ENCODE peak calls at places on chromosomes 16 and 17, in four cellular contexts. T is pancreas, L is BJ, I is thyroid gland. H is an unnamed sample.

GRCh38 chr16:56600398-56600999 is 7.9 kb upstream of the MT2A start:
- DNase-seq in T (no peak), L (no peak), I (peak), H (peak)

GRCh38 chr16:27264151-27264550 is 4.4 kb downstream of the NSMCE1 start:
- DNase-seq in T (no peak), L (peak), I (no peak), H (no peak)

GRCh38 chr16:57862698-57863433 is 60.6 kb upstream of the KIFC3 start:
- DNase-seq in T (no peak), L (no peak), I (no peak), H (no peak)

GRCh38 chr17:72613411-72614292 is 478.8 kb downstream of the SLC39A11 start:
- DNase-seq in T (no peak), L (no peak), I (no peak), H (no peak)

GRCh38 chr16:86628614-86629013 is 50.3 kb downstream of the FOXL1 start:
- DNase-seq in T (no peak), L (no peak), I (no peak), H (no peak)

GRCh38 chr17:19716108-19717030 is at the start of gene SLC47A2:
- DNase-seq in T (no peak), L (no peak), I (peak), H (no peak)

GRCh38 chr17:64253470-64253869 is 9.6 kb downstream of the TEX2 start:
- DNase-seq in T (no peak), L (no peak), I (no peak), H (no peak)

GRCh38 chr16:10817963-10818941 is at the start of gene TVP23A:
- DNase-seq in T (no peak), L (no peak), I (no peak), H (no peak)

GRCh38 chr17:4504188-4504587 is 5.5 kb downstream of the SPNS2 start:
- DNase-seq in T (no peak), L (no peak), I (no peak), H (no peak)

GRCh38 chr16:86128246-86128645 is 229.3 kb downstream of the IRF8 start:
- DNase-seq in T (no peak), L (no peak), I (no peak), H (no peak)

GRCh38 chr17:49013311-49014205 is 16.4 kb downstream of the IGF2BP1 start:
- DNase-seq in T (no peak), L (no peak), I (no peak), H (no peak)

GRCh38 chr16:57871457-57871856 is 69.2 kb upstream of the KIFC3 start:
- DNase-seq in T (no peak), L (peak), I (no peak), H (no peak)

GRCh38 chr17:76260220-76260619 is 4.9 kb upstream of the UBALD2 start:
- DNase-seq in T (no peak), L (no peak), I (no peak), H (no peak)

GRCh38 chr17:18921912-18922451 is 30.0 kb upstream of the SLC5A10 start:
- DNase-seq in T (no peak), L (no peak), I (peak), H (peak)

GRCh38 chr16:11835891-11836652 is 15.3 kb downstream of the RSL1D1 start:
- DNase-seq in T (no peak), L (no peak), I (no peak), H (no peak)

GRCh38 chr17:34307110-34307509 is 12.1 kb upstream of the CCL8 start:
- DNase-seq in T (no peak), L (no peak), I (no peak), H (no peak)

GRCh38 chr17:352421-353212 is at the start of gene RPH3AL:
- DNase-seq in T (peak), L (no peak), I (peak), H (no peak)

GRCh38 chr17:66602659-66603363 is 232.1 kb upstream of the CACNG5 start:
- DNase-seq in T (no peak), L (no peak), I (no peak), H (no peak)

GRCh38 chr17:62965149-62965648 is 836 bp upstream of the TANC2 start:
- DNase-seq in T (no peak), L (no peak), I (peak), H (no peak)

GRCh38 chr16:20104563-20105183 is 31.0 kb upstream of the GPR139 start:
- DNase-seq in T (no peak), L (no peak), I (no peak), H (no peak)

GRCh38 chr16:58638148-58639036 is 8.8 kb upstream of the CNOT1 start:
- DNase-seq in T (peak), L (peak), I (no peak), H (no peak)

GRCh38 chr16:72990003-72990521 is 57.9 kb downstream of the ZFHX3 start:
- DNase-seq in T (no peak), L (peak), I (peak), H (no peak)

GRCh38 chr17:49555495-49556018 is 20.1 kb upstream of the NXPH3 start:
- DNase-seq in T (no peak), L (no peak), I (peak), H (peak)

GRCh38 chr16:11700264-11701029 is 32.2 kb downstream of the SNN start:
- DNase-seq in T (no peak), L (no peak), I (no peak), H (no peak)

GRCh38 chr16:3131755-3132377 is 3.0 kb upstream of the ZNF213 start:
- DNase-seq in T (no peak), L (no peak), I (no peak), H (no peak)

GRCh38 chr17:64992325-64992802 is 64.2 kb downstream of the GNA13 start:
- DNase-seq in T (no peak), L (no peak), I (peak), H (no peak)

GRCh38 chr17:79781691-79782575 is 4.0 kb downstream of the CBX2 start:
- DNase-seq in T (no peak), L (no peak), I (no peak), H (no peak)

GRCh38 chr17:6021627-6022026 is 48.6 kb upstream of the WSCD1 start:
- DNase-seq in T (no peak), L (no peak), I (no peak), H (no peak)

GRCh38 chr17:19708431-19709175 is 7.8 kb downstream of the SLC47A2 start:
- DNase-seq in T (no peak), L (no peak), I (no peak), H (no peak)

GRCh38 chr17:36674278-36674650 is 72.9 kb downstream of the MRM1 start:
- DNase-seq in T (no peak), L (no peak), I (no peak), H (no peak)

GRCh38 chr17:42577140-42577531 is 393 bp downstream of the PSMC3IP start:
- DNase-seq in T (no peak), L (no peak), I (no peak), H (no peak)

GRCh38 chr17:32567511-32567910 is 80.7 kb downstream of the CDK5R1 start:
- DNase-seq in T (no peak), L (no peak), I (no peak), H (no peak)

GRCh38 chr17:78645421-78646295 is 68.5 kb upstream of the DNAH17 start:
- DNase-seq in T (no peak), L (no peak), I (peak), H (peak)

GRCh38 chr16:83940157-83940556 is 12.9 kb upstream of the OSGIN1 start:
- DNase-seq in T (no peak), L (no peak), I (no peak), H (no peak)

GRCh38 chr16:87086156-87086555 is 231.0 kb downstream of the C16orf95 start:
- DNase-seq in T (no peak), L (peak), I (no peak), H (no peak)

DNA sequence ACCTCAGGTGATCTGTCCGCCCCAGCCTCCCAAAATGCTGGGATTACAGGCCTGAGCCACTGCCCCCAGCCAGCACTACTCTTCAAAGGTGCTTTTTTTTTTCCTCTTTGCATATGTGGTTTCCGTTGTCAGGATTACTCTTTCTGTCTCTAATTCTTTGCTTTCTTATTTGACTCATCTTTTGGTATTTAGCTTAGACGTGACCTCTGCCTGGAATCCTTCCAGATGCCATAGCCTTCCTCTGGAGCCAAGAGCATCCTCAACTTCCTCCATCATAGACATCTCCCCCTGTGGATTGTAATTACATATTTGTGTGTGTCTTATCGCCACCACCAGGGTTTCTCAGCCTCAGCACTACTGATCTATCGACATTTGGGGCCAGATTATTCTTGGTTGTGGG is 84.4 kb upstream of the XYLT1 start:
- DNase-seq in T (no peak), L (peak), I (no peak), H (no peak)
- TF ChIP-seq CTCF in T (no peak), L (peak), I (no peak), H (no peak)

GRCh38 chr16:30482366-30482765 is 9.8 kb downstream of the ITGAL start:
- DNase-seq in T (no peak), L (no peak), I (no peak), H (no peak)
- TF ChIP-seq CTCF in T (no peak), L (peak), I (no peak), H (no peak)

DNA sequence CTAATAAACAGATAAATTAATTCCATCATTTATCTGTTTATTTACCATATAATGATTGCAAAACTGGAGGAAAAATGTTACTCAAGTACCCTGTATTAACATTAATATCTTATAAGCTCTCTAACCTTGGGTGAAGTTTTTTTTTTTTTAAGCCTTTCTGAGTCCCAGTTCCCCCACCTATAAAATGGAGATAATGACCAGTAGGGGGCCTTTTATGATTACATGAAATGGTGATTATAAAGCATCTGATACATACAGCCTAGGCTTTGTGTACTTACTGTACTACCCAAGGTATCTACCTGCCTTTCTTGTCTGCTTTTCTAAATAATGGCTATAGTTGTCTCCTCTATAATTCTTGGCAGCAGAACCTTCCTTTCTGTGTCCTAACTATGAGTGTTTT is 22.6 kb downstream of the LRRC36 start:
- DNase-seq in T (no peak), L (no peak), I (no peak), H (no peak)
- TF ChIP-seq CTCF in T (peak), L (peak), I (no peak), H (peak)

GRCh38 chr16:28822520-28823290 is at the start of gene ATXN2L:
- DNase-seq in T (peak), L (peak), I (peak), H (peak)

GRCh38 chr16:28821874-28822519 is 802 bp upstream of the ATXN2L start:
- DNase-seq in T (no peak), L (no peak), I (no peak), H (no peak)

GRCh38 chr16:28824548-28824973 is 1.8 kb downstream of the ATXN2L start:
- DNase-seq in T (no peak), L (no peak), I (no peak), H (no peak)

GRCh38 chr16:28823291-28823718 is 506 bp downstream of the ATXN2L start:
- DNase-seq in T (no peak), L (no peak), I (no peak), H (no peak)

GRCh38 chr16:28823719-28824547 is 1.1 kb downstream of the ATXN2L start:
- DNase-seq in T (peak), L (peak), I (peak), H (peak)
- TF ChIP-seq CTCF in T (peak), L (peak), I (peak), H (no peak)

GRCh38 chr16:8199390-8199789 is 390.9 kb downstream of the TMEM114 start:
- DNase-seq in T (no peak), L (no peak), I (no peak), H (no peak)

DNA sequence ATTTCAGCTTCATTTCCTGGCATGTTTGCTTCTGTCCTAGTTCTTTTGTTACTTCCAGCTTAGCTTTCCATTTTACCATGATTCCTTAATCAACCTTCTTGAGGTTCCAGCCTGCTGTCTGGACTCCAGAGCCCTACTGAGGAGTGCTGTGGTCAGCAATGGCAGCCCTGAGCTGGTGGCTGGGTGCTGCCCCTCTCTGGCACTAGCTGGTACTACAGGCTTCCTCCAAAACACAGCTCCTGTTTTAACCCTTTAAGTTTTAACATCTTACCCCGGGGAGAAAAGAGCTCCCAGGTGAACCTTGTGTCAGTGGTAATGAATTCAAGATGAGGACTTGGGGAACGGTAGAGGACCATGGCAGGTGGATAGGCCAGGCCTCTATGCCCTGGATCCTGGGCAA is 395.5 kb downstream of the TMEM114 start:
- DNase-seq in T (no peak), L (no peak), I (no peak), H (no peak)
- TF ChIP-seq CTCF in T (no peak), L (peak), I (no peak), H (no peak)

GRCh38 chr17:47733047-47733413 is at the start of gene TBX21:
- DNase-seq in T (peak), L (no peak), I (peak), H (peak)
- TF ChIP-seq CTCF in T (no peak), L (peak), I (peak), H (peak)

GRCh38 chr16:70380919-70381603 is 34.4 kb downstream of the DDX19A start:
- DNase-seq in T (peak), L (peak), I (peak), H (peak)
- TF ChIP-seq CTCF in T (no peak), L (peak), I (peak), H (peak)

DNA sequence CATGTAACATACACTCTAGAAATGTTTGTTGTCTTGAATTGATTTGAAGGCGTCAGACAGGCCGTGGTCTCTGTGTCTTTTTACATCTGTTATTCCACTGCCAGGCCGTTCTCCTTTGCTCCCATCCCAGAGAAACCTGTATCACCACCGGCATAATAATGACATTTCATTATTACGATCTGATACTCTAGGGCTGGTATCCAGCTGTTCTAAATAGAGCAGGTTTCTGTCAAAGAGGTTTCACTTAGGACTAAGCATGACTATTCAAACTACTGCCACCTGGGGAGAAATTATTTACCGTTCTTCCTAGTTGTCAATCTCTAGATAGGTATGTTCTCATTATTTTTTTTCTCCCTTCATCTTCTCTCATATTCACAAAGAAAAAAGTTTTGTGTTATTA is 1016.2 kb upstream of the EEF2KMT start:
- DNase-seq in T (no peak), L (no peak), I (no peak), H (no peak)
- TF ChIP-seq CTCF in T (no peak), L (no peak), I (no peak), H (no peak)

DNA sequence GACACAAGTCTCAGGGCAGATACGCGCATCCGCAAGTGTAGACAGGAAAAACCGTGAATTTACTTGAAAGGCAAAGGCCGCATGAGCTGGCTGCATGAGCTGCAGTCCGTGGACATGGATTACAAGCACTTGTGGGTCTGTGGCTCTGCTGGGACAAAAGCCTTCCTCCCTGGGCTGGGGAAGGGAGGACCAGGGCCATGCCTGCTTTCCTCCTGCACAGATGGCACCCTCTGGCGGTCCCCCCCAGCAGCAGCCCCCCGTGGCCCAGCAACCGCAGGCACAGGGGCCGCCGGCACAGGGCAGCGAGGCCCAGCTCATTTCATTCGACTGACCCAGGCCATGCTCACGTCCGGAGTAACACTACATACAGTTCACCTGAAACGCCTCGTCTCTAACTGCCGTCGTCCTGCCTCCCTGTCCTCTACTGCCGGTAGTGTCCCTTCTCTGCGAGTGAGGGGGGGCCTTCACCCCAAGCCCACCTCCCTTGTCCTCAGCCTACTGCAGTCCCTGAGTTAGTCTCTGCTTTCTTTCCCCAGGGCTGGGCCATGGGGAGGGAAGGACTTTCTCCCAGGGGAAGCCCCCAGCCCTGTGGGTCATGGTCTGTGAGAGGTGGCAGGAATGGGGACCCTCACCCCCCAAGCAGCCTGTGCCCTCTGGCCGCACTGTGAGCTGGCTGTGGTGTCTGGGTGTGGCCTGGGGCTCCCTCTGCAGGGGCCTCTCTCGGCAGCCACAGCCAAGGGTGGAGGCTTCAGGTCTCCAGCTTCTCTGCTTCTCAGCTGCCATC is 1.7 kb upstream of the MRPL12 start:
- DNase-seq in T (no peak), L (no peak), I (no peak), H (no peak)
- TF ChIP-seq CTCF in T (no peak), L (peak), I (no peak), H (peak)

DNA sequence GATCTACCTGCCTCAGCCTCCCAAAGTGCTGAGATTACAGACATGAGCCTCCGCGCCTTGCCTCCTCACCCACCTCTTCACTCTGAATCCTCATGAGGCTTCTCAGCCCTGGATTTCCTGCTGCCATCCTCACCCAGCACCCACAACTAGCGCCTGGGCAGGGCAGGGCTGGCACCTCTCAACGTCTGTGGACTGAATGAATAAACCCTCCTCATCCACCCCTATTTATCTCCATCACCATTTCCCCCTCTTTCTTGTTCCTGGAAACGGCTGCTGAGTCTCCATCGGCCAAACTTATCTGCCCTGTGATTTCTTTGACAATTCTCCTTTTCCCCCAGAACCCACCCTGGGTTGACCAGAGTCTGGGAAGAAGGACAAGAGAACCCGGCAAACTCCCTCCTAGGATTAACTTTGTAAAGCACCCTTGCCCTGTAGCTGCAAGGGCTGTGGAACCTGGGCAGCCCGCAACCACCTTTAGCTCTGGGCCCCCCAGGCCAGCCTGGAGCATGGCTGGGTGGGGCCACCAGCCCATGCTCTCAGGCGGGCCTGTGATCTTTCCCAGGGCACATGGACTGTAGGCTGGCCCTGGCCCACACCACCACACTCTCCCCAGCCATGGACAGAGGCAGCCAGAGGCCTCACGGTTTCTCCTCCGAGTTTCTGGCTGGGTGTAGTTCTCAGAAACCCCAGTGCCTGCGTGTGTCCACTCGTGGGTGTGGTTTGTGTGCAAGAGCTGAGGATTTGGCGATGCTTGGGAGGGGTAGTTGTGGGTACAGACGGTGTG is 2.4 kb downstream of the SPN start:
- DNase-seq in T (no peak), L (no peak), I (no peak), H (no peak)
- TF ChIP-seq CTCF in T (no peak), L (no peak), I (no peak), H (no peak)